ENCODE peak calls at places on chromosomes 5 and 9, in four cellular contexts. G, L, A and S are unnamed samples.

GRCh38 chr9:19513671-19514275 is 105.0 kb downstream of the ACER2 start:
- DNase-seq in G (no peak), A (no peak), L (no peak), S (no peak)

GRCh38 chr9:134204041-134204440 is 39.7 kb upstream of the RNU6ATAC start:
- DNase-seq in L (no peak), A (no peak), G (no peak), S (no peak)

GRCh38 chr5:138725153-138725884 is 27.9 kb upstream of the CTNNA1 start:
- DNase-seq in L (peak; percentile 85), A (peak; percentile 73), G (no peak), S (peak; percentile 8)

GRCh38 chr5:38207343-38207742 is 51.0 kb upstream of the EGFLAM start:
- DNase-seq in A (no peak), G (no peak), L (no peak), S (no peak)

GRCh38 chr5:119405444-119405843 is 46.9 kb upstream of the HSD17B4 start:
- DNase-seq in L (no peak), G (no peak), A (no peak), S (no peak)

GRCh38 chr5:32831630-32832029 is 120.5 kb downstream of the NPR3 start:
- DNase-seq in L (no peak), A (no peak), G (no peak), S (no peak)

GRCh38 chr9:121636978-121637377 is 14.5 kb upstream of the DAB2IP start:
- DNase-seq in A (no peak), L (no peak), G (no peak), S (no peak)

GRCh38 chr5:180669661-180670060 is 20.3 kb upstream of the FLT4 start:
- DNase-seq in A (no peak), L (peak; percentile 28), G (no peak), S (no peak)

GRCh38 chr5:40165106-40165788 is 514.5 kb upstream of the PTGER4 start:
- DNase-seq in G (no peak), L (no peak), A (no peak), S (no peak)

GRCh38 chr5:127561254-127561653 is 43.8 kb downstream of the PRRC1 start:
- DNase-seq in G (no peak), L (no peak), A (no peak), S (no peak)

GRCh38 chr5:116459306-116459705 is 115.3 kb downstream of the SEMA6A start:
- DNase-seq in A (no peak), G (no peak), L (no peak), S (no peak)

GRCh38 chr5:135436856-135437795 is 10.0 kb downstream of the DCANP1 start:
- DNase-seq in A (no peak), L (peak; percentile 96), G (no peak), S (no peak)

GRCh38 chr5:159826351-159827222 is 89.7 kb upstream of the ADRA1B start:
- DNase-seq in A (peak; percentile 47), L (peak; percentile 24), G (no peak), S (no peak)

GRCh38 chr5:139644646-139645494 is 3.3 kb upstream of the CXXC5 start:
- DNase-seq in G (no peak), A (no peak), L (peak; percentile 45), S (no peak)

GRCh38 chr5:178068293-178068692 is 45.0 kb upstream of the N4BP3 start:
- DNase-seq in A (no peak), L (no peak), G (no peak), S (no peak)

GRCh38 chr5:107272954-107273353 is 397.8 kb downstream of the EFNA5 start:
- DNase-seq in G (no peak), A (no peak), L (no peak), S (no peak)

GRCh38 chr5:146656638-146657037 is 140.6 kb upstream of the GPR151 start:
- DNase-seq in A (no peak), L (no peak), G (no peak), S (no peak)